ENCODE peak calls at places on chromosomes 11 and 22, in nine cellular contexts. K, L, O, P, Q, Y, X, B and I are unnamed samples.

GRCh38 chr11:2410616-2411015 is 10.1 kb downstream of the TSSC4 start:
- DNase-seq in K (no peak), L (no peak), O (no peak), P (no peak), Q (no peak), Y (no peak), X (no peak), B (no peak), I (no peak)

GRCh38 chr11:111334495-111335123 is 36.3 kb downstream of the POU2AF3 start:
- DNase-seq in K (peak), L (no peak), O (no peak), P (no peak), Q (no peak), Y (no peak), X (peak), B (no peak), I (peak)

GRCh38 chr11:118003456-118003855 is 17.3 kb downstream of the IL10RA start:
- DNase-seq in K (no peak), L (no peak), O (no peak), P (no peak), Q (no peak), Y (no peak), X (no peak), B (no peak), I (no peak)

GRCh38 chr22:20992456-20993303 is 9.2 kb downstream of the THAP7 start:
- DNase-seq in K (no peak), L (no peak), O (no peak), P (no peak), Q (no peak), Y (no peak), X (no peak), B (no peak), I (no peak)

GRCh38 chr11:70421123-70421522 is 22.8 kb downstream of the CTTN start:
- DNase-seq in K (no peak), L (no peak), O (no peak), P (no peak), Q (no peak), Y (no peak), X (no peak), B (no peak), I (no peak)

GRCh38 chr11:26551186-26551801 is 20.8 kb downstream of the MUC15 start:
- DNase-seq in K (no peak), L (no peak), O (no peak), P (no peak), Q (no peak), Y (no peak), X (no peak), B (no peak), I (no peak)

GRCh38 chr11:35237860-35238715 is 99.1 kb downstream of the CD44 start:
- DNase-seq in K (peak), L (peak), O (peak), P (peak), Q (peak), Y (peak), X (peak), B (no peak), I (peak)

GRCh38 chr22:45544588-45545170 is 42.0 kb downstream of the FBLN1 start:
- DNase-seq in K (no peak), L (peak), O (no peak), P (no peak), Q (no peak), Y (no peak), X (no peak), B (no peak), I (no peak)

GRCh38 chr11:124518900-124519541 is 24.4 kb downstream of the OR8B12 start:
- DNase-seq in K (no peak), L (peak), O (peak), P (no peak), Q (no peak), Y (no peak), X (peak), B (no peak), I (no peak)

GRCh38 chr22:41411021-41411851 is 29.5 kb downstream of the TEF start:
- DNase-seq in K (no peak), L (no peak), O (no peak), P (no peak), Q (no peak), Y (no peak), X (no peak), B (peak), I (no peak)

GRCh38 chr11:72569966-72570892 is 104.0 kb downstream of the PDE2A start:
- DNase-seq in K (no peak), L (peak), O (peak), P (no peak), Q (no peak), Y (no peak), X (no peak), B (no peak), I (no peak)

GRCh38 chr11:100805509-100806199 is 118.6 kb downstream of the ARHGAP42 start:
- DNase-seq in K (no peak), L (peak), O (no peak), P (no peak), Q (no peak), Y (no peak), X (no peak), B (no peak), I (no peak)

GRCh38 chr11:35531246-35531645 is 5.8 kb upstream of the PAMR1 start:
- DNase-seq in K (no peak), L (no peak), O (no peak), P (no peak), Q (no peak), Y (no peak), X (no peak), B (no peak), I (no peak)

GRCh38 chr11:122706261-122706660 is 50.7 kb downstream of the UBASH3B start:
- DNase-seq in K (no peak), L (peak), O (no peak), P (no peak), Q (no peak), Y (no peak), X (no peak), B (no peak), I (no peak)

GRCh38 chr11:2180775-2181370 is 9.3 kb upstream of the TH start:
- DNase-seq in K (no peak), L (no peak), O (peak), P (no peak), Q (no peak), Y (no peak), X (no peak), B (no peak), I (no peak)

GRCh38 chr11:68935066-68935465 is 31.4 kb downstream of the IGHMBP2 start:
- DNase-seq in K (no peak), L (no peak), O (no peak), P (no peak), Q (no peak), Y (no peak), X (no peak), B (no peak), I (no peak)

GRCh38 chr22:40156001-40156516 is 21.7 kb upstream of the TNRC6B start:
- DNase-seq in K (no peak), L (peak), O (peak), P (peak), Q (no peak), Y (no peak), X (peak), B (no peak), I (peak)

GRCh38 chr11:102456381-102456780 is 3.8 kb upstream of the TMEM123 start:
- DNase-seq in K (no peak), L (peak), O (peak), P (no peak), Q (no peak), Y (no peak), X (no peak), B (no peak), I (no peak)

GRCh38 chr11:62148271-62148980 is 24.6 kb downstream of the INCENP start:
- DNase-seq in K (no peak), L (no peak), O (no peak), P (no peak), Q (no peak), Y (no peak), X (no peak), B (no peak), I (no peak)

GRCh38 chr11:69144316-69144715 is 11.4 kb upstream of the SMIM38 start:
- DNase-seq in K (no peak), L (no peak), O (peak), P (no peak), Q (no peak), Y (no peak), X (no peak), B (no peak), I (no peak)

GRCh38 chr11:33701302-33701701 is 676 bp upstream of the C11orf91 start:
- DNase-seq in K (no peak), L (peak), O (peak), P (no peak), Q (no peak), Y (no peak), X (no peak), B (no peak), I (no peak)

GRCh38 chr22:32396746-32397145 is 15.3 kb downstream of the RTCB start:
- DNase-seq in K (no peak), L (peak), O (peak), P (no peak), Q (no peak), Y (no peak), X (no peak), B (no peak), I (no peak)

GRCh38 chr11:134498326-134499139 is 86.5 kb upstream of the B3GAT1 start:
- DNase-seq in K (no peak), L (no peak), O (no peak), P (no peak), Q (no peak), Y (no peak), X (no peak), B (peak), I (no peak)

GRCh38 chr11:2533642-2534115 is 88.9 kb downstream of the KCNQ1 start:
- DNase-seq in K (no peak), L (peak), O (peak), P (peak), Q (no peak), Y (no peak), X (no peak), B (no peak), I (no peak)

GRCh38 chr11:1353383-1354124 is 36.2 kb upstream of the BRSK2 start:
- DNase-seq in K (no peak), L (no peak), O (no peak), P (no peak), Q (no peak), Y (no peak), X (no peak), B (no peak), I (no peak)

GRCh38 chr22:29605236-29605850 is 1.9 kb downstream of the NF2 start:
- DNase-seq in K (no peak), L (no peak), O (no peak), P (no peak), Q (no peak), Y (no peak), X (no peak), B (no peak), I (no peak)

GRCh38 chr11:12404461-12404860 is 27.1 kb downstream of the PARVA start:
- DNase-seq in K (no peak), L (no peak), O (no peak), P (no peak), Q (no peak), Y (no peak), X (no peak), B (no peak), I (no peak)

GRCh38 chr22:43270314-43270908 is 72.8 kb downstream of the SCUBE1 start:
- DNase-seq in K (no peak), L (no peak), O (no peak), P (no peak), Q (no peak), Y (no peak), X (no peak), B (no peak), I (no peak)

GRCh38 chr11:61338783-61339489 is 5.9 kb downstream of the TKFC start:
- DNase-seq in K (no peak), L (no peak), O (no peak), P (no peak), Q (no peak), Y (no peak), X (no peak), B (no peak), I (no peak)

GRCh38 chr22:40329466-40329865 is 16.8 kb upstream of the ADSL start:
- DNase-seq in K (no peak), L (no peak), O (no peak), P (no peak), Q (no peak), Y (no peak), X (no peak), B (no peak), I (no peak)